ENCODE peak calls at places on chromosomes 6 and 20, in seven cellular contexts. T is SK-N-SH, Q is ovary, J is tibial artery, E is lower lobe of right lung, C is cardiac muscle cell, G is DND-41. O is an unnamed sample.
A peak's percentile ranks its signal among the peaks of the same experiment; 100 is the strongest.

GRCh38 chr6:157099912-157100593 is 223.3 kb downstream of the TMEM242 start:
- DNase-seq in E (no peak), C (peak; percentile 69), T (no peak), G (no peak), Q (no peak), J (no peak), O (no peak)

GRCh38 chr6:170545405-170545804 is 7.7 kb downstream of the PSMB1 start:
- DNase-seq in J (no peak), E (no peak), Q (no peak), C (no peak), T (no peak), G (no peak), O (no peak)

GRCh38 chr6:165834613-165835259 is 171.7 kb upstream of the PDE10A start:
- DNase-seq in T (no peak), G (no peak), J (no peak), Q (peak; percentile 44), C (peak; percentile 53), E (peak; percentile 91), O (no peak)

GRCh38 chr20:21339499-21339898 is 36.4 kb downstream of the XRN2 start:
- DNase-seq in G (no peak), C (peak; percentile 60), J (no peak), Q (no peak), T (no peak), E (no peak), O (no peak)

GRCh38 chr20:3430376-3431069 is 23.1 kb upstream of the DNAAF9 start:
- DNase-seq in G (no peak), J (peak; percentile 64), E (no peak), Q (no peak), C (no peak), T (no peak), O (no peak)

GRCh38 chr6:20334334-20334733 is 67.3 kb upstream of the E2F3 start:
- DNase-seq in G (no peak), T (no peak), E (no peak), Q (no peak), C (no peak), J (no peak), O (no peak)

GRCh38 chr6:129243377-129243776 is 360.4 kb downstream of the LAMA2 start:
- DNase-seq in T (no peak), Q (no peak), C (no peak), G (no peak), E (no peak), J (no peak), O (no peak)

GRCh38 chr6:70198825-70199224 is 104.1 kb downstream of the COL9A1 start:
- DNase-seq in Q (no peak), T (no peak), G (no peak), E (no peak), C (no peak), J (no peak), O (no peak)

GRCh38 chr6:169110934-169111602 is 142.6 kb downstream of the THBS2 start:
- DNase-seq in J (no peak), Q (no peak), E (no peak), T (no peak), C (no peak), G (no peak), O (no peak)

GRCh38 chr6:121826156-121826810 is 390.8 kb downstream of the GJA1 start:
- DNase-seq in T (no peak), E (no peak), Q (no peak), G (no peak), C (peak; percentile 82), J (no peak), O (no peak)

GRCh38 chr6:36195471-36196048 is 984 bp upstream of the BRPF3 start:
- DNase-seq in J (no peak), C (no peak), G (no peak), E (no peak), T (no peak), Q (no peak), O (no peak)

GRCh38 chr20:3461191-3461874 is 9.5 kb upstream of the ATRN start:
- DNase-seq in C (peak; percentile 53), T (no peak), J (no peak), E (no peak), Q (no peak), G (no peak), O (no peak)

GRCh38 chr6:109894181-109894580 is 83.9 kb upstream of the GPR6 start:
- DNase-seq in Q (no peak), C (no peak), J (no peak), T (no peak), E (no peak), G (no peak), O (no peak)

GRCh38 chr20:32304121-32304520 is 26.7 kb downstream of the KIF3B start:
- DNase-seq in G (no peak), C (no peak), Q (no peak), T (no peak), J (no peak), E (no peak), O (no peak)

GRCh38 chr6:87742106-87742505 is 40.1 kb upstream of the AKIRIN2 start:
- DNase-seq in G (peak; percentile 19), T (no peak), Q (no peak), J (no peak), C (no peak), E (no peak), O (peak; percentile 35)

DNA sequence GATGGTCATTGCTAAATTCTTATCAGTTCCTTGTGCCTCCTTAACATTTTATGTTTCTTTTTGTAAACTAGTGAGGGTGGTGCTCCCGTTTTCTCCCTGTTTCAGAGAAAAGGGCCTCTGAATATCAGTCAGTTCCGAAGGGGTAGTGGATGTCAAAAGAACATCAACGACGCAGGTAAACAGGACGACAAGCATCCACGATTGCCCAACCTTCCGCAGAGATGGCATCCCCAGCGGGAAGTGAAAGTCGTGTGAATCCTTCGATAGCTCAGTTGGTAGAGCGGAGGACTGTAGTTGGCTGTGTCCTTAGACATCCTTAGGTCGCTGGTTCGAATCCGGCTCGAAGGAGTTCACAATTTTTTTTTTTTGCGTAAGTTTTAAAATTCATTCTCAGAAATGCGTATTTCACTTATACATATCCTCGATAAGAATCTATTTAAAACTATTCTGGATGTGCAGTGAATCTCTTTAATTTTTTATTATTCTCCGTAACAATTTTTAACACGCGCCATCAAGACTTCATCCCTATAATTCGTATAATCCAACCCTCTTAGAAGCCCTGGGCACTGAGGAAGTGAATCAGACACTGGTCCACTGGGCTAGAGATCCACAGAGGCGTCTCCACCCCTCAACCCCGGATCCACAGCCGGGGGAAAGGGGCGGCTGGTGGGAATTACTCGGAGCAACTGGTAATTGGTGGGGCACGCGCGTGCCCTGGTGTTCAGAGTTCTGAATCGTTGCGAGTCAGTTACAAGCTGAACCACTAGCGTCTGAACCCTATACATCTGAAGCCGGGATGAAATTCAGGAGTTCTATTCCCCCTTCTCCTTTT is 27.9 kb upstream of the ABT1 start:
- DNase-seq in G (peak; percentile 95), E (peak; percentile 86), Q (peak; percentile 93), C (peak; percentile 93), T (peak; percentile 75), J (peak; percentile 97), O (peak; percentile 99)
- TF ChIP-seq CTCF in G (peak; percentile 24), E (peak; percentile 14), Q (no peak), C (peak; percentile 37), T (peak; percentile 41), J (no peak), O (peak; percentile 58)

DNA sequence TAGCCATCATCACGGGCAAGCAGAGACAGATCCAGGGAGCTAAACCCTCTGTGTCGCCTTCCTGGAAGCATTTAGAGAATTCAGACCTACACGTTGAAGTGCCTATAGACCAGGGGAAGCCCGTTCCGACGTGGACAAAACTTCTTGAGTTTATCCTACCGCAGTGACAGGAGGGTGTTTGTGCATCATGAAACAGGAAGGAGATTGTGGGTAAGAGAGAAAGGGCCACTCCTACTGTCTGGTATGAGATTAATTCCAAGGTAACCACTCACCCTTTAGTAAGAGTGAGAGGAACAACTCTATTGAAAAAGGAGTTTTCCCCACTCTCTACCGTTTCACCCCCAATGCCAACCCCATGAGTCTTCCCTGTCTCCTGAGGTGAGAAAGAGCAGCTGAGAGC is 133.7 kb downstream of the TFAP2C start:
- DNase-seq in C (no peak), G (no peak), E (no peak), T (no peak), Q (no peak), J (no peak), O (no peak)
- H3K27ac ChIP-seq in C (no peak overlapping the region), G (no peak overlapping the region), E (no peak overlapping the region), T (no peak overlapping the region), Q (no peak overlapping the region), J (no peak overlapping the region), O (no peak overlapping the region)

GRCh38 chr20:10200329-10200728 is 18.3 kb upstream of the SNAP25 start:
- DNase-seq in E (no peak), J (no peak), C (no peak), G (no peak), T (no peak), Q (no peak), O (no peak)
- H3K9me3 ChIP-seq in E (no peaks in the 10 kb centered on the region), J (no peaks in the 10 kb centered on the region), C (no peaks in the 10 kb centered on the region), G (no peaks in the 10 kb centered on the region), T (no peaks in the 10 kb centered on the region), Q (no peaks in the 10 kb centered on the region), O (no peaks in the 10 kb centered on the region)

GRCh38 chr6:8066108-8066507 is 1.9 kb upstream of the BLOC1S5 start:
- DNase-seq in C (no peak), Q (no peak), G (no peak), T (no peak), E (no peak), J (no peak), O (no peak)
- TF ChIP-seq CTCF in C (no peak), Q (no peak), G (peak; percentile 18), T (peak; percentile 7), E (no peak), J (no peak), O (no peak)

DNA sequence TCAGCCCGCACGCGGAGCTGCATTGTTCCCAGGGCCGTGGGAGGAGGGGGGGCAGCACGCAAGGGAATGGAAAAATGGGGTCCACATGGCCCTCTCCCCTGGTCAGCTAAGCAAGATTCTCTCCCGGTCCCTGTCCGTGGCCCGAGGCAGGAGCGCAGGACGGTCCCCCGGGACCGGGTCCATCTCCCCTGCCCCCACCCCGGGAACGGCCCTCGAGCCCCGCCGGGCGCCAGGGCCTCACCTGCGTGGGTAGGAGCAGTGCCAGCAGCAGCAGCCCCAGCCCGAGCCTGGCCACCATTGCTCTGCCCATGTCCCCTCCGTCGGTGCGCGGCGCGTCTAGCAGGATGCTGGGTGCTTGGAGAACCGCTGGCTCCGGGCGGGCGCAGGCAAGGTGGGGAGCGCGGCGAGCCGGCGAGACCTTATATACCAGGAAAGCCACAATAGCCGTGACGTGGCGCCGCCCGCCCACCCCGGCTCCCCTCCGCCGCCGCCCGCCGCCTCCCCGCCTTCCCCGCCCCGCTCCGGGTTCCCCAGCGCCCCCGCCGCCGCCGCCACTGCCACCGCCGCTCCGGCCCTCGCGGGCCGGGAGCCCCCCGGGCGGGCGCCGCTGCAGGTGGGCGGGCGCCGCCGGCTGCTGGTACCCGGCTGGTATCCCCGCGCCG is at the start of gene CD24:
- DNase-seq in E (peak; percentile 62), C (no peak), Q (no peak), J (no peak), T (peak; percentile 92), G (no peak), O (no peak)
- H3K27ac ChIP-seq in E (peak within 1 kb of the TSS; percentile 65), C (peak within 1 kb of the TSS; percentile 74), Q (no peak within 1 kb of the TSS), J (no peak within 1 kb of the TSS), T (peak within 1 kb of the TSS; percentile 94), G (no peak within 1 kb of the TSS), O (no peak within 1 kb of the TSS)

DNA sequence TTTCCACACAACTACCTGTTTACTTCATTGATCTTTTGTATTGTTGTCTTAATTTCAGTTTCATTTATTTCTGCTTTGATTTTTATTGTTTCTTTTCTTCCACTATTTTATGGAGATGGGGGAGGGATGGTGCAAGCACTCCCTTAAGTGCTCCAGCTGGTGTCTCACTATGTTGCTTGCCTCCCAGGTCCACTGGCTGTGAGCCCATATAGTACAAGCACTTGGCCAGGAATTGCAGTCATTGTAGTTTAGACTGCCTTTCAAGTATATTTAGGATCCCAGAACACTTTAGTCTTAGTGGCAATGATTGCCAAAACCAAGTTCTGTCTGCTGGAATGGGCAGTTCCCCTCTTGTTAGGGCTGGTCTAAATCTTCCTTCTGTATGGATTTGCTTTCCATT is 34.9 kb upstream of the MAN1A1 start:
- DNase-seq in Q (no peak), J (no peak), G (no peak), C (peak; percentile 60), E (no peak), T (no peak), O (no peak)
- H3K9me3 ChIP-seq in Q (peaks cover 2% of the 10 kb centered on the region), J (no peaks in the 10 kb centered on the region), G (no peaks in the 10 kb centered on the region), C (no peaks in the 10 kb centered on the region), E (no peaks in the 10 kb centered on the region), T (peaks cover 6% of the 10 kb centered on the region), O (no peaks in the 10 kb centered on the region)

O was measured in CD4-positive, alpha-beta T cell.